ENCODE peak calls at places on chromosomes 1 and 21, in six cellular contexts. X is HTR-8/SVneo; K is HEK293T; V is CD8-positive, alpha-beta memory T cell; T is MV-4-11; F is aorta. C is an unnamed sample.

GRCh38 chr1:65209005-65209885 is 61.2 kb downstream of the AK4 start:
- DNase-seq in X (peak; percentile 54), V (no peak), F (no peak), T (peak; percentile 49), K (peak; percentile 76), C (peak; percentile 71)

GRCh38 chr1:176656257-176656995 is 193.5 kb downstream of the PAPPA2 start:
- DNase-seq in T (no peak), V (no peak), X (no peak), K (no peak), F (no peak), C (peak; percentile 56)

GRCh38 chr1:81756872-81757271 is 43.9 kb upstream of the ADGRL2 start:
- DNase-seq in V (no peak), K (no peak), X (no peak), F (no peak), T (no peak), C (no peak)

GRCh38 chr1:193516755-193517388 is 330.5 kb upstream of the B3GALT2 start:
- DNase-seq in F (no peak), K (no peak), V (no peak), X (no peak), T (no peak), C (no peak)

GRCh38 chr1:6367381-6368007 is 26.1 kb downstream of the ACOT7 start:
- DNase-seq in X (no peak), K (no peak), T (no peak), F (peak; percentile 70), V (no peak), C (no peak)

GRCh38 chr1:226223786-226224244 is 351 bp downstream of the MIXL1 start:
- DNase-seq in K (no peak), F (no peak), V (no peak), T (no peak), X (peak; percentile 41), C (peak; percentile 18)

GRCh38 chr1:216686860-216687545 is 36.2 kb downstream of the ESRRG start:
- DNase-seq in T (peak; percentile 21), K (peak; percentile 19), X (no peak), V (no peak), F (no peak), C (no peak)

GRCh38 chr1:46719689-46720088 is 775 bp upstream of the EFCAB14 start:
- DNase-seq in T (no peak), V (no peak), K (peak; percentile 14), X (no peak), F (no peak), C (peak; percentile 18)

GRCh38 chr1:215749423-215749822 is 182.3 kb downstream of the KCTD3 start:
- DNase-seq in K (no peak), T (no peak), V (no peak), X (peak; percentile 37), F (no peak), C (peak; percentile 43)

GRCh38 chr1:223364685-223365382 is 858 bp upstream of the SUSD4 start:
- DNase-seq in V (peak; percentile 3), F (no peak), T (no peak), X (no peak), K (no peak), C (peak; percentile 15)

GRCh38 chr1:66275601-66276023 is 258.3 kb upstream of the SGIP1 start:
- DNase-seq in F (peak; percentile 69), K (no peak), X (no peak), T (peak; percentile 35), V (no peak), C (no peak)

GRCh38 chr1:6093061-6093460 is 47.4 kb downstream of the KCNAB2 start:
- DNase-seq in X (no peak), K (no peak), F (no peak), T (peak; percentile 24), V (no peak), C (no peak)

GRCh38 chr1:208093754-208094719 is 150.1 kb downstream of the PLXNA2 start:
- DNase-seq in K (peak; percentile 80), X (peak; percentile 61), V (peak; percentile 13), T (peak; percentile 10), F (peak; percentile 76), C (peak; percentile 78)

GRCh38 chr1:232417849-232418248 is 212.1 kb downstream of the SIPA1L2 start:
- DNase-seq in K (no peak), X (no peak), F (no peak), T (no peak), V (no peak), C (no peak)

GRCh38 chr21:28439852-28440251 is 552.8 kb downstream of the LTN1 start:
- DNase-seq in F (no peak), T (no peak), X (no peak), K (no peak), V (no peak), C (no peak)

GRCh38 chr1:156281281-156282142 is 1.1 kb downstream of the SMG5 start:
- DNase-seq in V (no peak), K (peak; percentile 43), T (peak; percentile 78), F (peak; percentile 57), X (no peak), C (peak; percentile 16)

GRCh38 chr1:244095523-244095911 is 44.4 kb downstream of the ZBTB18 start:
- DNase-seq in F (no peak), V (no peak), T (no peak), K (no peak), X (no peak), C (no peak)

GRCh38 chr1:161749509-161750407 is at the start of gene DUSP12:
- DNase-seq in T (peak; percentile 92), F (peak; percentile 97), V (peak; percentile 76), X (peak; percentile 83), K (peak; percentile 97), C (peak; percentile 93)

GRCh38 chr1:54355931-54356679 is 50.1 kb downstream of the SSBP3 start:
- DNase-seq in K (no peak), F (peak; percentile 36), V (no peak), T (peak; percentile 79), X (no peak), C (no peak)